ENCODE peak calls at places on chromosomes 11 and 22, in six cellular contexts. One of them, this sample, is unnamed.

GRCh38 chr11:125381499-125381898 is 114.6 kb downstream of the FEZ1 start:
- DNase-seq in HCT116: no peak
- DNase-seq in PC-3: no peak
- DNase-seq in neural progenitor cell: no peak
- DNase-seq in MM.1S: no peak
- DNase-seq in SK-N-SH: no peak
- DNase-seq in this sample: no peak

GRCh38 chr11:81802591-81802990 is 931.1 kb downstream of the FAM181B start:
- DNase-seq in HCT116: no peak
- DNase-seq in PC-3: no peak
- DNase-seq in neural progenitor cell: no peak
- DNase-seq in MM.1S: no peak
- DNase-seq in SK-N-SH: no peak
- DNase-seq in this sample: no peak

GRCh38 chr11:79062814-79063762 is 377.7 kb downstream of the TENM4 start:
- DNase-seq in HCT116: peak; percentile 12
- DNase-seq in PC-3: peak; percentile 63
- DNase-seq in neural progenitor cell: peak; percentile 59
- DNase-seq in MM.1S: no peak
- DNase-seq in SK-N-SH: peak; percentile 73
- DNase-seq in this sample: peak; percentile 42

GRCh38 chr22:43969021-43969878 is 14.0 kb downstream of the SAMM50 start:
- DNase-seq in HCT116: no peak
- DNase-seq in PC-3: no peak
- DNase-seq in neural progenitor cell: no peak
- DNase-seq in MM.1S: no peak
- DNase-seq in SK-N-SH: no peak
- DNase-seq in this sample: no peak

GRCh38 chr11:67371549-67372231 is 1.7 kb downstream of the CLCF1 start:
- DNase-seq in HCT116: no peak
- DNase-seq in PC-3: peak; percentile 62
- DNase-seq in neural progenitor cell: peak; percentile 64
- DNase-seq in MM.1S: peak; percentile 12
- DNase-seq in SK-N-SH: peak; percentile 85
- DNase-seq in this sample: peak; percentile 86

GRCh38 chr11:132632641-132633124 is 899.6 kb downstream of the OPCML start:
- DNase-seq in HCT116: no peak
- DNase-seq in PC-3: peak; percentile 65
- DNase-seq in neural progenitor cell: no peak
- DNase-seq in MM.1S: no peak
- DNase-seq in SK-N-SH: peak; percentile 39
- DNase-seq in this sample: peak; percentile 98

GRCh38 chr11:15412054-15412453 is 297.3 kb downstream of the INSC start:
- DNase-seq in HCT116: no peak
- DNase-seq in PC-3: no peak
- DNase-seq in neural progenitor cell: no peak
- DNase-seq in MM.1S: no peak
- DNase-seq in SK-N-SH: no peak
- DNase-seq in this sample: no peak

GRCh38 chr11:32861850-32862577 is 30.6 kb upstream of the QSER1 start:
- DNase-seq in HCT116: no peak
- DNase-seq in PC-3: no peak
- DNase-seq in neural progenitor cell: no peak
- DNase-seq in MM.1S: no peak
- DNase-seq in SK-N-SH: no peak
- DNase-seq in this sample: no peak

GRCh38 chr11:74195828-74196227 is 24.7 kb downstream of the PPME1 start:
- DNase-seq in HCT116: no peak
- DNase-seq in PC-3: peak; percentile 28
- DNase-seq in neural progenitor cell: no peak
- DNase-seq in MM.1S: no peak
- DNase-seq in SK-N-SH: no peak
- DNase-seq in this sample: peak; percentile 43

GRCh38 chr22:27875951-27876350 is 43.1 kb downstream of the PITPNB start:
- DNase-seq in HCT116: no peak
- DNase-seq in PC-3: no peak
- DNase-seq in neural progenitor cell: no peak
- DNase-seq in MM.1S: no peak
- DNase-seq in SK-N-SH: no peak
- DNase-seq in this sample: no peak

GRCh38 chr22:46377566-46378498 is 42.3 kb downstream of the TRMU start:
- DNase-seq in HCT116: peak; percentile 66
- DNase-seq in PC-3: peak; percentile 79
- DNase-seq in neural progenitor cell: peak; percentile 96
- DNase-seq in MM.1S: no peak
- DNase-seq in SK-N-SH: no peak
- DNase-seq in this sample: peak; percentile 24

GRCh38 chr11:28702871-28703270 is 594.7 kb downstream of the METTL15 start:
- DNase-seq in HCT116: no peak
- DNase-seq in PC-3: peak; percentile 36
- DNase-seq in neural progenitor cell: no peak
- DNase-seq in MM.1S: no peak
- DNase-seq in SK-N-SH: no peak
- DNase-seq in this sample: no peak

GRCh38 chr11:114563077-114563476 is 3.4 kb upstream of the NXPE1 start:
- DNase-seq in HCT116: peak; percentile 27
- DNase-seq in PC-3: peak; percentile 88
- DNase-seq in neural progenitor cell: no peak
- DNase-seq in MM.1S: no peak
- DNase-seq in SK-N-SH: no peak
- DNase-seq in this sample: peak; percentile 39

GRCh38 chr11:44318369-44318768 is 8.4 kb upstream of the ALX4 start:
- DNase-seq in HCT116: no peak
- DNase-seq in PC-3: no peak
- DNase-seq in neural progenitor cell: no peak
- DNase-seq in MM.1S: no peak
- DNase-seq in SK-N-SH: no peak
- DNase-seq in this sample: no peak

GRCh38 chr11:44319170-44319551 is 9.2 kb upstream of the ALX4 start:
- DNase-seq in HCT116: no peak
- DNase-seq in PC-3: no peak
- DNase-seq in neural progenitor cell: peak; percentile 70
- DNase-seq in MM.1S: no peak
- DNase-seq in SK-N-SH: no peak
- DNase-seq in this sample: no peak

GRCh38 chr11:44315947-44316387 is 6.0 kb upstream of the ALX4 start:
- DNase-seq in HCT116: no peak
- DNase-seq in PC-3: no peak
- DNase-seq in neural progenitor cell: peak; percentile 74
- DNase-seq in MM.1S: no peak
- DNase-seq in SK-N-SH: peak; percentile 82
- DNase-seq in this sample: peak; percentile 61

GRCh38 chr11:44314733-44315132 is 4.8 kb upstream of the ALX4 start:
- DNase-seq in HCT116: no peak
- DNase-seq in PC-3: no peak
- DNase-seq in neural progenitor cell: no peak
- DNase-seq in MM.1S: no peak
- DNase-seq in SK-N-SH: no peak
- DNase-seq in this sample: no peak

DNA sequence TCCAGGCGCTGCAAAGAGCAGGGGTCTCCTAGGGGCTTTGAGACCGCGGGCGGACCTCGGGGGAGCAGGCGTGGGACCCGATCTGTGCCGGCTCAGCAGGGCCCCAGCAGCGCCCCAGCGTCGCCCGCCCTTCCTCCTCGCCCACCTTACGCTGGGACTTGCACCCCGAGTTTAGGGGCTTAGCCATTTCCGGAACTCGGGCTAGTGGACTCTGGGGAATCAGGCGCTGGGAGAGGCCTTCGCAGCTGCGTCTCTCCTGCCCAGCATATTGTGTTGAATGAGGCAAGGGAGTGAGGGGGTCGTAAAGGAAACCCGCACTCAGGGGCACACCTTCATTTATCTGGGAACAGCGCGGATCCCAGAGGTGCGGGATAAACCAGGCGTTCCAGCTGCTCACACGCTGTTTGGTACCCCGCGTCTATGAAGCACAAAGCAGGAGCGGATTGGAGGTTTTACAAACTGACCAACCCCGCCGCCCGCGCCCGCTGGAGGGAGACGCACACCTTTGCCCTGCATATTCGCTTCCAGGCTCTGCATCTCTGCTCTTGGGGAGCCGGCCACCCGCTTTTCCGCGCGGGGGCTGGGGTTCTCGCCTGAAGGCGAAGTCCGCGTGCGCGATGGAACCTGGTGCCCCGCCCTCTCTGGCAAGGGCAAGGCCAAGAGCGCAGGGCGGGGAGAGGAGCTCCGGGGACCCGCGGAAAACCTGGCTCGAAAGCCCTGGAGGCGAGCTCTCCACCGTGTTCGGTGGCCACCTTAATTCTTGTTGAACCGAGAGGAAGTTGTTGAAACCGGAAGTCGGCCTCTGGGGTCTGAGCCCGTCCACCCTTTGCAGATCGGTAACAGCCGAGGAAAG is 6.7 kb upstream of the ALX4 start:
- DNase-seq in HCT116: no peak
- DNase-seq in PC-3: no peak
- DNase-seq in neural progenitor cell: peak; percentile 73
- DNase-seq in MM.1S: no peak
- DNase-seq in SK-N-SH: peak; percentile 67
- DNase-seq in this sample: peak; percentile 23
- H3K4me3 ChIP-seq in HCT116: no peak overlapping the region
- H3K4me3 ChIP-seq in PC-3: peak overlapping the region; percentile 50
- H3K4me3 ChIP-seq in neural progenitor cell: peak overlapping the region; percentile 41
- H3K4me3 ChIP-seq in MM.1S: peak overlapping the region; percentile 54
- H3K4me3 ChIP-seq in SK-N-SH: peak overlapping the region; percentile 39
- H3K4me3 ChIP-seq in this sample: peak overlapping the region; percentile 37

GRCh38 chr11:117826360-117826635 is 1.8 kb upstream of the FXYD2 start:
- DNase-seq in HCT116: no peak
- DNase-seq in PC-3: no peak
- DNase-seq in neural progenitor cell: no peak
- DNase-seq in MM.1S: no peak
- DNase-seq in SK-N-SH: no peak
- DNase-seq in this sample: no peak
- H3K9ac ChIP-seq in HCT116: no peak overlapping the region
- H3K9ac ChIP-seq in PC-3: no peak overlapping the region
- H3K9ac ChIP-seq in neural progenitor cell: no peak overlapping the region
- H3K9ac ChIP-seq in MM.1S: no peak overlapping the region
- H3K9ac ChIP-seq in SK-N-SH: no peak overlapping the region
- H3K9ac ChIP-seq in this sample: no peak overlapping the region

DNA sequence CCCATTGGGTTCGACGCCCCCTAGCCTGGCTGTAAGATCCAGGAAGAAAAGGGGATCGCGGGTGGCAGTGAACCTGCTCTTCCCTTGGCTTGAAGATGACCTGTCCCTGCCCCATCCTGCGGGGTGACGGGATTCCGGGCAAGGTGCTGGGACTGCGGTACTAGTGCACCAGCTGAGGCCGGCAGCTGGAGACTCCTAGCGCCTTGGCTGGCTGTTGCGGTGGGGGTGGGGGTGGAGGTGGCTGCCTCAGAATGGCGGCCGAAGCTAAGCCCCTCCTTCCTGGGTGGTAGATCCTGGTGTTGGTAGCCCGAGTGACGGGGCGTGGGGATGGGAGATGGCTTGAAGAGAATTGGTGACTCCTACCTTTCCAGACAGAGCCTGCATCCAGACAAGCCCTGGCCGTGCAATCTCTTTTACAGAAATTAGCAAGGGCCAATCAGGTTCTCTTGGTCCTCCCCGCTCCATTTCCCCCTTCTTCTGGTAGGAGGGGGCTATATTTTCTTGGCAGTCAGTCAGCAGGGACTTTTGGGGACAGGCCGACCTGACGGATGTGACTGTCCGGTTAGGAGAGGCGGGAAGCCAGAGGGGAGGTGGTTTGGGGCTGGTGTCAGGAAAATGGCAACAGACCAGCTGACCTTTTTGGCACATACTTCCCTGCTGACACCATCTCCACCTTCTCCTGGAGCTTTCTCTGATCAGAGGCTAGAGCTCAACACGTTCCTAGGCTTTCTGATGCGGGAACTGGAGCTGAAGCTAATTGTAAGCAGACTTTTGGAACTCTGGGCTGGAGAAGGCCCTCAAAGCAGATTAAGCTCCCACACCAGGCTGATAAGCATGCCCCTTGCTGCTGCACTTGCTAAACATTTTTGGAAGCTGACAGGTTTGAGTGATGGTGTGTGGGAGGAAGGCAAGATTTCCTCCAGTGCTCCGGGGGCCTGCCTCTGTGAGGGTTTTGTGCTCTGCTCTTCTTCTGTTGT is 2.0 kb downstream of the NAV2 start:
- DNase-seq in HCT116: no peak
- DNase-seq in PC-3: peak; percentile 67
- DNase-seq in neural progenitor cell: peak; percentile 49
- DNase-seq in MM.1S: no peak
- DNase-seq in SK-N-SH: peak; percentile 76
- DNase-seq in this sample: peak; percentile 78
- TF ChIP-seq EZH2phosphoT487 in HCT116: no peak
- TF ChIP-seq EZH2phosphoT487 in PC-3: no peak
- TF ChIP-seq EZH2phosphoT487 in neural progenitor cell: no peak
- TF ChIP-seq EZH2phosphoT487 in MM.1S: no peak
- TF ChIP-seq EZH2phosphoT487 in SK-N-SH: no peak
- TF ChIP-seq EZH2phosphoT487 in this sample: no peak

GRCh38 chr11:64969209-64969608 is 2.7 kb downstream of the MAJIN start:
- DNase-seq in HCT116: no peak
- DNase-seq in PC-3: peak; percentile 91
- DNase-seq in neural progenitor cell: no peak
- DNase-seq in MM.1S: no peak
- DNase-seq in SK-N-SH: no peak
- DNase-seq in this sample: peak; percentile 61

GRCh38 chr11:64970731-64971151 is 1.2 kb downstream of the MAJIN start:
- DNase-seq in HCT116: no peak
- DNase-seq in PC-3: peak; percentile 95
- DNase-seq in neural progenitor cell: no peak
- DNase-seq in MM.1S: no peak
- DNase-seq in SK-N-SH: no peak
- DNase-seq in this sample: no peak

GRCh38 chr11:64967376-64967775 is 4.5 kb downstream of the MAJIN start:
- DNase-seq in HCT116: no peak
- DNase-seq in PC-3: no peak
- DNase-seq in neural progenitor cell: no peak
- DNase-seq in MM.1S: no peak
- DNase-seq in SK-N-SH: no peak
- DNase-seq in this sample: no peak

GRCh38 chr11:64974124-64974523 is 2.2 kb upstream of the MAJIN start:
- DNase-seq in HCT116: no peak
- DNase-seq in PC-3: no peak
- DNase-seq in neural progenitor cell: no peak
- DNase-seq in MM.1S: no peak
- DNase-seq in SK-N-SH: no peak
- DNase-seq in this sample: no peak

DNA sequence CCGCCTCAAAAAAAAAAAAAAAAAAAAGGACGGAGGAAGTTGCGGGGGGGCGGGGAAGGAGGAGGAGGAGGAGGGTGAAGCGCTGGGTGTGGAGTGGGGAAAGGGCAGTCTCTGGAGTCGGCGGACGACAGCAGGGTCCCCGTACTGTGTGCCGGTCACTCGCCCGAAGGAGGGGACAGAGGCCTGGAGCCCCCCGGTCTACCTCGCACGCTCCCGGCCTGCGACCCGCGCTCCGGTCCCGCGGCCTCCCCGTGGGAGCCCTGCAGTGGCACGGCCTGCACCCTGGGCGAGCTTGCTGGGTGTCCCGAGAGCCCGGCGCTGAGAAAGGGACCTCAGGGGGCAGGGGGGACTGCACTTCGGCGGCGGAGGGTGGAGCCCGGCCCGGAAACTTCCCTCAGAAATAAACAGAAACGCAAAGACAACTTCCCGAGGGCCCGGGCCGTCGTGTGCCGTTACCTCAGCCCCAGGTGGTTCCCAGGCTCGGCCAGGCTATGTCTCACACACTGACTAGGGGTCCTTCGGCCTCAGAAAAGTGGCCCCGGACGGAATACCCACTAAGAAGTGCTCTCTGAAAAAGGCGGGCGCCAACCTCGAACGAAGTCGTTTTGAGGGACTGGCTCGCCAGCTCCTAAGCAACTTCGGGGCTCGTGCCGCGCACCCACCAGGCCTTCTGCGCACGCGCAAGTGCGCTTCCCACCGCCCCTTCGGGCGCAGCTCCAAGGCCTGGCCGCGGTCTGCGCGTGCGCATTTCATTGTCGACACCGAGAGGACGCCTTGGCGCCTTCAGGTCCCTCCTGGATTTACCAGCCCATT is at the start of gene MAJIN:
- DNase-seq in HCT116: no peak
- DNase-seq in PC-3: peak; percentile 30
- DNase-seq in neural progenitor cell: peak; percentile 63
- DNase-seq in MM.1S: no peak
- DNase-seq in SK-N-SH: no peak
- DNase-seq in this sample: peak; percentile 52
- H3K4me3 ChIP-seq in HCT116: no peak within 1 kb of the TSS
- H3K4me3 ChIP-seq in PC-3: no peak within 1 kb of the TSS
- H3K4me3 ChIP-seq in neural progenitor cell: no peak within 1 kb of the TSS
- H3K4me3 ChIP-seq in MM.1S: no peak within 1 kb of the TSS
- H3K4me3 ChIP-seq in SK-N-SH: no peak within 1 kb of the TSS
- H3K4me3 ChIP-seq in this sample: peak within 1 kb of the TSS; percentile 32